ENCODE peak calls at places on chromosome 5, in five cellular contexts. S is GM12891, C is K562, B is sigmoid colon, X is stomach. U is an unnamed sample.

GRCh38 chr5:163260961-163261360 is 176.4 kb upstream of the CCNG1 start:
- DNase-seq in S (no peak), C (no peak), B (no peak), X (no peak), U (no peak)

GRCh38 chr5:15483348-15484090 is 16.5 kb upstream of the FBXL7 start:
- DNase-seq in S (no peak), C (no peak), B (no peak), X (no peak), U (no peak)

GRCh38 chr5:91288117-91288516 is 95.0 kb downstream of the ARRDC3 start:
- DNase-seq in S (no peak), C (no peak), B (no peak), X (no peak), U (no peak)

GRCh38 chr5:143657814-143658395 is 154.1 kb upstream of the HMHB1 start:
- DNase-seq in S (no peak), C (no peak), B (no peak), X (no peak), U (no peak)

GRCh38 chr5:175344331-175345200 is 99.4 kb downstream of the DRD1 start:
- DNase-seq in S (no peak), C (no peak), B (no peak), X (no peak), U (no peak)

GRCh38 chr5:133041910-133042309 is 9.9 kb upstream of the HSPA4 start:
- DNase-seq in S (no peak), C (no peak), B (no peak), X (no peak), U (no peak)

GRCh38 chr5:152568101-152568500 is 163.0 kb upstream of the NMUR2 start:
- DNase-seq in S (no peak), C (no peak), B (no peak), X (no peak), U (no peak)

GRCh38 chr5:39119404-39120051 is 45.3 kb upstream of the RICTOR start:
- DNase-seq in S (no peak), C (peak; percentile 48), B (no peak), X (no peak), U (no peak)

GRCh38 chr5:172282277-172283019 is 1.1 kb downstream of the UBTD2 start:
- DNase-seq in S (no peak), C (no peak), B (no peak), X (no peak), U (no peak)

GRCh38 chr5:154603978-154604679 is 126.1 kb upstream of the HAND1 start:
- DNase-seq in S (no peak), C (no peak), B (peak; percentile 81), X (no peak), U (no peak)

GRCh38 chr5:132471006-132471907 is 19.3 kb downstream of the IRF1 start:
- DNase-seq in S (no peak), C (no peak), B (peak; percentile 28), X (peak; percentile 23), U (no peak)

GRCh38 chr5:26237489-26237888 is 800.9 kb downstream of the CDH9 start:
- DNase-seq in S (no peak), C (no peak), B (no peak), X (no peak), U (no peak)

GRCh38 chr5:148805323-148806290 is 20.8 kb upstream of the ADRB2 start:
- DNase-seq in S (no peak), C (peak; percentile 71), B (no peak), X (no peak), U (no peak)

GRCh38 chr5:149682532-149683076 is 47.5 kb upstream of the PPARGC1B start:
- DNase-seq in S (no peak), C (no peak), B (no peak), X (no peak), U (no peak)

GRCh38 chr5:157870837-157871834 is 12.2 kb upstream of the CLINT1 start:
- DNase-seq in S (no peak), C (peak; percentile 6), B (no peak), X (no peak), U (no peak)

GRCh38 chr5:153755913-153756500 is 265.5 kb downstream of the GRIA1 start:
- DNase-seq in S (no peak), C (no peak), B (no peak), X (no peak), U (no peak)

GRCh38 chr5:125408582-125409069 is 662.2 kb upstream of the ZNF608 start:
- DNase-seq in S (no peak), C (no peak), B (no peak), X (no peak), U (no peak)

GRCh38 chr5:31935702-31936347 is 238.3 kb downstream of the GOLPH3 start:
- DNase-seq in S (no peak), C (no peak), B (no peak), X (peak; percentile 48), U (no peak)

GRCh38 chr5:132268698-132269551 is 11.4 kb downstream of the PDLIM4 start:
- DNase-seq in S (no peak), C (no peak), B (no peak), X (no peak), U (no peak)

GRCh38 chr5:177553671-177554429 is 513 bp downstream of the FAM193B start:
- DNase-seq in S (peak; percentile 75), C (peak; percentile 29), B (peak; percentile 75), X (peak; percentile 56), U (no peak)

GRCh38 chr5:73789851-73790281 is 163.9 kb downstream of the ARHGEF28 start:
- DNase-seq in S (no peak), C (no peak), B (no peak), X (no peak), U (no peak)

GRCh38 chr5:96113170-96113939 is 151.7 kb upstream of the ELL2 start:
- DNase-seq in S (no peak), C (no peak), B (no peak), X (peak; percentile 46), U (no peak)
- TF ChIP-seq POLR2AphosphoS5 in S (no peak), C (no peak), B (no peak), X (no peak), U (peak; percentile 67)

DNA sequence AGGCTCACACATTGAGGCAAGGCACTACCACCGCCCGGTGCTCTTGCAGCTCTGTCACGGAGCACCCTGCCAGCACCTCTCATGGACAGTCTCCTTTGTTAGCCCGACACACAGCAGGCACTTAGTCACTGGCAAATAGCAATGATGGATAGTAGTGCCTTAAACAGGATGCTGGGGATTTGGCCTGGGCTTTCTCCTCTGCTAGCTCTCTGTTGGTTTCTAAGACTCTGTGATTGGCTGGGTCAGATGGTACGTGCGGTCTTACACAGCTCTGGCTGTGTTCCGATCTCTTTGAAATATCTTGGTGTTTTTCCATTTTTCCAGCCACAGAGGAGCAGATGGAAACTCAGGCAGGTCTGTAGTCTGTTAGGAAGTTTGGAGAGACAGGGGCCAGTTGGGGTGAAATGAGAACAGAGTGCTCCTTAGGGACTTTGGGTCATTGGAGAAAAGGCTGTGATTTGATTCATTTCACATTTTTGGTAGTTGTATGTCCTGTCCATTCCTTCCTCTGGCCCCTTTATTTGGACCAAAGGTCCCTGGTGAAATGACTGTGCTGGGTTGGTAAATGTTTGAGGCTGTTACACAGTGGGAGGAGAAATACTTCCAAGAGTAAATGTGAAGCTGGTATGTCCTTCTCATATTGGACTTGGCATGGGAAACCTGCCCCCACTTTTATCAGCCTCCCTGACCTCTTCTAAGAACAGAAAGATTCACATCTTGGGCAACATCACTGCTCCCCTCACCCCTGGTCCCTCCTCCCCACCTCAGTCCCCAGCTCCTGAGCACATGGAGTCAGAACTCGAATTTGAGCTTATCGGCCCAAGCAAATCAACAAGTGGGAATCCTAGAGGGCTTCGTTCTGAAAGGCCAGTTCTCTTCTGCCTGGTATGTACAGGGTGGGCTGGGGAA is 3.4 kb downstream of the SMIM3 start:
- DNase-seq in S (no peak), C (no peak), B (peak; percentile 96), X (peak; percentile 29), U (no peak)
- TF ChIP-seq POLR2A in S (no peak), C (no peak), B (no peak), X (no peak), U (no peak)

DNA sequence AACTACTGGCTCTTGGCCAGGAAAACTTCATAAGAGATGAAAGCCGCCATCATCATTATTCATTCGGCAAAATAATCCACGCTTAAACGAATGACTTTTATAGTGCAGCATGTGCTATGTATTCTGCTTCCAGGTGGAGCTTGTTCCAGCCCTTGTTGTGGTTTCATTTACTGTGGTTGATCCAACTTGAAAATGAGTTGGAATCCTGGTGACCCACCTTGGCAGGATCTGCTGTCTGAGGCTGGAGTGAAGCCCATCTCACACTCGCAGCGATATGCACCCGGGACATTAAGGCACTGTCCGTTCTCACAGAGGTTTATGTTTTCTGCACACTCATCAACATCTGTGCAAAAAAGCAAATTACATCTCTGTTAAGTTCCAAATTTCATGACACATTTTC is 209.6 kb downstream of the FBN2 start:
- DNase-seq in S (no peak), C (no peak), B (no peak), X (no peak), U (no peak)
- TF ChIP-seq POLR2AphosphoS5 in S (no peak), C (no peak), B (no peak), X (no peak), U (no peak)

GRCh38 chr5:55994998-55995914 is 493 bp upstream of the IL6ST start:
- DNase-seq in S (peak; percentile 93), C (peak; percentile 97), B (peak; percentile 99), X (peak; percentile 98), U (no peak)

GRCh38 chr5:55993013-55993412 is 1.8 kb downstream of the IL6ST start:
- DNase-seq in S (no peak), C (no peak), B (no peak), X (no peak), U (no peak)

GRCh38 chr5:55993628-55994501 is 898 bp downstream of the IL6ST start:
- DNase-seq in S (no peak), C (no peak), B (no peak), X (no peak), U (no peak)

GRCh38 chr5:55991768-55992486 is 2.8 kb downstream of the IL6ST start:
- DNase-seq in S (no peak), C (no peak), B (no peak), X (no peak), U (no peak)

GRCh38 chr5:55994502-55994997 is at the start of gene IL6ST:
- DNase-seq in S (no peak), C (peak; percentile 57), B (no peak), X (peak; percentile 71), U (no peak)
- TF ChIP-seq POLR2A in S (peak; percentile 61), C (peak; percentile 73), B (no peak), X (no peak), U (peak; percentile 90)

GRCh38 chr5:78672154-78672553 is 23.6 kb upstream of the LHFPL2 start:
- DNase-seq in S (no peak), C (no peak), B (no peak), X (no peak), U (no peak)

GRCh38 chr5:78675956-78676727 is 27.6 kb upstream of the LHFPL2 start:
- DNase-seq in S (no peak), C (no peak), B (no peak), X (no peak), U (no peak)

GRCh38 chr5:78679905-78680304 is 31.3 kb upstream of the LHFPL2 start:
- DNase-seq in S (no peak), C (no peak), B (no peak), X (no peak), U (no peak)

GRCh38 chr5:78677777-78678668 is 29.5 kb upstream of the LHFPL2 start:
- DNase-seq in S (no peak), C (peak; percentile 70), B (peak; percentile 88), X (no peak), U (no peak)
- TF ChIP-seq POLR2AphosphoS5 in S (no peak), C (no peak), B (peak; percentile 63), X (no peak), U (no peak)

U was measured in vagina.